ENCODE peak calls at places on chromosomes 11 and 22, in ten cellular contexts. One of them, this sample, is unnamed. For H3K4me1, the result is how much of the 10 kb centered on the place peaks cover.

GRCh38 chr22:46068908-46069481 is 81.3 kb upstream of the PPARA start:
- DNase-seq in HCT116: no peak
- DNase-seq in GM23338: no peak
- DNase-seq in left ventricle myocardium inferior: peak
- DNase-seq in naive thymus-derived CD4-positive, alpha-beta T cell: no peak
- DNase-seq in cardiac muscle cell: no peak
- DNase-seq in breast epithelium: peak
- DNase-seq in A549: no peak
- DNase-seq in psoas muscle: peak
- DNase-seq in left lung: peak
- DNase-seq in this sample: peak

GRCh38 chr11:48216510-48216909 is at the start of gene OR4B1:
- DNase-seq in HCT116: no peak
- DNase-seq in GM23338: no peak
- DNase-seq in left ventricle myocardium inferior: no peak
- DNase-seq in naive thymus-derived CD4-positive, alpha-beta T cell: no peak
- DNase-seq in cardiac muscle cell: no peak
- DNase-seq in breast epithelium: no peak
- DNase-seq in A549: no peak
- DNase-seq in psoas muscle: no peak
- DNase-seq in left lung: no peak
- DNase-seq in this sample: no peak

GRCh38 chr11:68352591-68352990 is 40.2 kb downstream of the LRP5 start:
- DNase-seq in HCT116: no peak
- DNase-seq in GM23338: no peak
- DNase-seq in left ventricle myocardium inferior: no peak
- DNase-seq in naive thymus-derived CD4-positive, alpha-beta T cell: no peak
- DNase-seq in cardiac muscle cell: no peak
- DNase-seq in breast epithelium: no peak
- DNase-seq in A549: no peak
- DNase-seq in psoas muscle: no peak
- DNase-seq in left lung: no peak
- DNase-seq in this sample: no peak

GRCh38 chr11:30109774-30110173 is 92.9 kb upstream of the KCNA4 start:
- DNase-seq in HCT116: no peak
- DNase-seq in GM23338: no peak
- DNase-seq in left ventricle myocardium inferior: no peak
- DNase-seq in naive thymus-derived CD4-positive, alpha-beta T cell: no peak
- DNase-seq in cardiac muscle cell: no peak
- DNase-seq in breast epithelium: no peak
- DNase-seq in A549: no peak
- DNase-seq in psoas muscle: no peak
- DNase-seq in left lung: no peak
- DNase-seq in this sample: no peak

GRCh38 chr22:50282361-50283144 is 12.4 kb upstream of the MAPK11 start:
- DNase-seq in HCT116: peak
- DNase-seq in GM23338: no peak
- DNase-seq in left ventricle myocardium inferior: no peak
- DNase-seq in naive thymus-derived CD4-positive, alpha-beta T cell: no peak
- DNase-seq in cardiac muscle cell: no peak
- DNase-seq in breast epithelium: peak
- DNase-seq in A549: peak
- DNase-seq in psoas muscle: no peak
- DNase-seq in left lung: peak
- DNase-seq in this sample: peak

GRCh38 chr22:26894362-26894761 is 237.0 kb downstream of the MIAT start:
- DNase-seq in HCT116: no peak
- DNase-seq in GM23338: no peak
- DNase-seq in left ventricle myocardium inferior: no peak
- DNase-seq in naive thymus-derived CD4-positive, alpha-beta T cell: no peak
- DNase-seq in cardiac muscle cell: no peak
- DNase-seq in breast epithelium: no peak
- DNase-seq in A549: no peak
- DNase-seq in psoas muscle: no peak
- DNase-seq in left lung: no peak
- DNase-seq in this sample: peak

GRCh38 chr22:36009085-36009484 is 19.5 kb downstream of the RBFOX2 start:
- DNase-seq in HCT116: no peak
- DNase-seq in GM23338: no peak
- DNase-seq in left ventricle myocardium inferior: no peak
- DNase-seq in naive thymus-derived CD4-positive, alpha-beta T cell: no peak
- DNase-seq in cardiac muscle cell: no peak
- DNase-seq in breast epithelium: no peak
- DNase-seq in A549: no peak
- DNase-seq in psoas muscle: no peak
- DNase-seq in left lung: no peak
- DNase-seq in this sample: no peak

GRCh38 chr22:19289475-19290161 is 1.9 kb downstream of the CLTCL1 start:
- DNase-seq in HCT116: no peak
- DNase-seq in GM23338: no peak
- DNase-seq in left ventricle myocardium inferior: no peak
- DNase-seq in naive thymus-derived CD4-positive, alpha-beta T cell: no peak
- DNase-seq in cardiac muscle cell: no peak
- DNase-seq in breast epithelium: no peak
- DNase-seq in A549: no peak
- DNase-seq in psoas muscle: no peak
- DNase-seq in left lung: no peak
- DNase-seq in this sample: peak

GRCh38 chr22:47041201-47042115 is 279.0 kb downstream of the TBC1D22A start:
- DNase-seq in HCT116: no peak
- DNase-seq in GM23338: no peak
- DNase-seq in left ventricle myocardium inferior: no peak
- DNase-seq in naive thymus-derived CD4-positive, alpha-beta T cell: no peak
- DNase-seq in cardiac muscle cell: no peak
- DNase-seq in breast epithelium: no peak
- DNase-seq in A549: no peak
- DNase-seq in psoas muscle: peak
- DNase-seq in left lung: no peak
- DNase-seq in this sample: no peak

DNA sequence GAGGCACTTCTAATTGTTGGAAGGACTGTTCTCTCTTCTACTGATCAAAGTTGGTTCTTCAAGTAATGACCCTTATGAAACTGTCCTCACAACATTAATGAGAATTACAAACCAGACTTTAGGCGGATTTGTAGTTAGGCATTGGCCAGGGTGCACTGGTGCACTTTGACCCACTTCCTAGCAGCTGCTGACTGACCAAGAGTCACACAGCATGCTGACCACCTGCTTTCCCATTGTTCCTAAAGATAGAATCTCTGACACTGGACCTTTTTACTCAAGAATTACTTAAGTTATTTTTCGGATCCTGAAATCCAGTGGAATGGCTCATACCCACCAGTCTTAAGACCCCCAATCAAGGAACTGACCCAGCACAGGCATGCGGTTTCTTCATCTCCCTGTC is 264.0 kb downstream of the ST3GAL4 start:
- DNase-seq in HCT116: no peak
- DNase-seq in GM23338: no peak
- DNase-seq in left ventricle myocardium inferior: no peak
- DNase-seq in naive thymus-derived CD4-positive, alpha-beta T cell: no peak
- DNase-seq in cardiac muscle cell: no peak
- DNase-seq in breast epithelium: no peak
- DNase-seq in A549: no peak
- DNase-seq in psoas muscle: no peak
- DNase-seq in left lung: no peak
- DNase-seq in this sample: no peak
- H3K4me1 ChIP-seq in HCT116: under half
- H3K4me1 ChIP-seq in GM23338: under half
- H3K4me1 ChIP-seq in left ventricle myocardium inferior: under half
- H3K4me1 ChIP-seq in naive thymus-derived CD4-positive, alpha-beta T cell: under half
- H3K4me1 ChIP-seq in cardiac muscle cell: under half
- H3K4me1 ChIP-seq in breast epithelium: under half
- H3K4me1 ChIP-seq in A549: under half
- H3K4me1 ChIP-seq in psoas muscle: under half
- H3K4me1 ChIP-seq in left lung: under half
- H3K4me1 ChIP-seq in this sample: under half

GRCh38 chr11:89545701-89546100 is 54.5 kb upstream of the NOX4 start:
- DNase-seq in HCT116: no peak
- DNase-seq in GM23338: no peak
- DNase-seq in left ventricle myocardium inferior: no peak
- DNase-seq in naive thymus-derived CD4-positive, alpha-beta T cell: no peak
- DNase-seq in cardiac muscle cell: no peak
- DNase-seq in breast epithelium: no peak
- DNase-seq in A549: no peak
- DNase-seq in psoas muscle: no peak
- DNase-seq in left lung: no peak
- DNase-seq in this sample: no peak
- H3K27ac ChIP-seq in HCT116: no peak
- H3K27ac ChIP-seq in GM23338: no peak
- H3K27ac ChIP-seq in left ventricle myocardium inferior: no peak
- H3K27ac ChIP-seq in naive thymus-derived CD4-positive, alpha-beta T cell: no peak
- H3K27ac ChIP-seq in cardiac muscle cell: no peak
- H3K27ac ChIP-seq in breast epithelium: no peak
- H3K27ac ChIP-seq in A549: no peak
- H3K27ac ChIP-seq in psoas muscle: no peak
- H3K27ac ChIP-seq in left lung: no peak
- H3K27ac ChIP-seq in this sample: no peak

GRCh38 chr11:12835286-12835685 is 161.1 kb downstream of the TEAD1 start:
- DNase-seq in HCT116: no peak
- DNase-seq in GM23338: no peak
- DNase-seq in left ventricle myocardium inferior: no peak
- DNase-seq in naive thymus-derived CD4-positive, alpha-beta T cell: no peak
- DNase-seq in cardiac muscle cell: no peak
- DNase-seq in breast epithelium: no peak
- DNase-seq in A549: no peak
- DNase-seq in psoas muscle: no peak
- DNase-seq in left lung: no peak
- DNase-seq in this sample: no peak
- H3K4me1 ChIP-seq in HCT116: under half
- H3K4me1 ChIP-seq in GM23338: under half
- H3K4me1 ChIP-seq in left ventricle myocardium inferior: under half
- H3K4me1 ChIP-seq in naive thymus-derived CD4-positive, alpha-beta T cell: under half
- H3K4me1 ChIP-seq in cardiac muscle cell: under half
- H3K4me1 ChIP-seq in breast epithelium: under half
- H3K4me1 ChIP-seq in A549: half or more
- H3K4me1 ChIP-seq in psoas muscle: under half
- H3K4me1 ChIP-seq in left lung: under half
- H3K4me1 ChIP-seq in this sample: under half

DNA sequence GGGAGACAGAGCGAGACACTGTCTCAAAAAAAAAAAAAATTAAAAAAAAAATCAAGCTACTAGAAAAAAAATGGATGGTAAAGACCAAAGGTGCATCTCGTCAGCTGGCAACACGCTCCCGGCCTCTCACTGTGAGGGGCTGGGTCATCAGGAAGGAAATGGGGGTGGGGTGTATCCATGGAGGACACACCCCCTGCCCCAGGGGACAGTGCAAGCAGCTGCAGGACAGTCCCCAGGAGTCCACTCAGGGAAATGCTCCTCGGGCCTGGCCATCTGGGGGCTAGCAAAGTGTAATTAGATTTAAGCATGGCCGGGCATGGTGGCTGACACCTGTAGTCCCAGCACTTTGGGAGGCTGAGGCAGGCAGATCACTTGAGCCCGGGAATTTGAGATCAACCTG is 23.1 kb downstream of the TTLL1 start:
- DNase-seq in HCT116: no peak
- DNase-seq in GM23338: peak
- DNase-seq in left ventricle myocardium inferior: peak
- DNase-seq in naive thymus-derived CD4-positive, alpha-beta T cell: no peak
- DNase-seq in cardiac muscle cell: no peak
- DNase-seq in breast epithelium: no peak
- DNase-seq in A549: no peak
- DNase-seq in psoas muscle: no peak
- DNase-seq in left lung: no peak
- DNase-seq in this sample: no peak
- H3K27ac ChIP-seq in HCT116: no peak
- H3K27ac ChIP-seq in GM23338: no peak
- H3K27ac ChIP-seq in left ventricle myocardium inferior: no peak
- H3K27ac ChIP-seq in naive thymus-derived CD4-positive, alpha-beta T cell: no peak
- H3K27ac ChIP-seq in cardiac muscle cell: no peak
- H3K27ac ChIP-seq in breast epithelium: no peak
- H3K27ac ChIP-seq in A549: no peak
- H3K27ac ChIP-seq in psoas muscle: no peak
- H3K27ac ChIP-seq in left lung: no peak
- H3K27ac ChIP-seq in this sample: peak

GRCh38 chr11:58578635-58579191 is at the start of gene ZFP91:
- DNase-seq in HCT116: peak
- DNase-seq in GM23338: peak
- DNase-seq in left ventricle myocardium inferior: peak
- DNase-seq in naive thymus-derived CD4-positive, alpha-beta T cell: peak
- DNase-seq in cardiac muscle cell: peak
- DNase-seq in breast epithelium: peak
- DNase-seq in A549: peak
- DNase-seq in psoas muscle: peak
- DNase-seq in left lung: peak
- DNase-seq in this sample: peak

GRCh38 chr11:58579192-58580129 is 598 bp downstream of the ZFP91 start:
- DNase-seq in HCT116: peak
- DNase-seq in GM23338: peak
- DNase-seq in left ventricle myocardium inferior: peak
- DNase-seq in naive thymus-derived CD4-positive, alpha-beta T cell: peak
- DNase-seq in cardiac muscle cell: peak
- DNase-seq in breast epithelium: peak
- DNase-seq in A549: peak
- DNase-seq in psoas muscle: peak
- DNase-seq in left lung: peak
- DNase-seq in this sample: peak

GRCh38 chr11:58576792-58577440 is 1.3 kb upstream of the LPXN start:
- DNase-seq in HCT116: no peak
- DNase-seq in GM23338: no peak
- DNase-seq in left ventricle myocardium inferior: no peak
- DNase-seq in naive thymus-derived CD4-positive, alpha-beta T cell: no peak
- DNase-seq in cardiac muscle cell: no peak
- DNase-seq in breast epithelium: no peak
- DNase-seq in A549: no peak
- DNase-seq in psoas muscle: no peak
- DNase-seq in left lung: no peak
- DNase-seq in this sample: no peak

GRCh38 chr11:58577441-58578135 is 1.3 kb upstream of the ZFP91 start:
- DNase-seq in HCT116: no peak
- DNase-seq in GM23338: no peak
- DNase-seq in left ventricle myocardium inferior: peak
- DNase-seq in naive thymus-derived CD4-positive, alpha-beta T cell: peak
- DNase-seq in cardiac muscle cell: peak
- DNase-seq in breast epithelium: no peak
- DNase-seq in A549: no peak
- DNase-seq in psoas muscle: peak
- DNase-seq in left lung: peak
- DNase-seq in this sample: peak

DNA sequence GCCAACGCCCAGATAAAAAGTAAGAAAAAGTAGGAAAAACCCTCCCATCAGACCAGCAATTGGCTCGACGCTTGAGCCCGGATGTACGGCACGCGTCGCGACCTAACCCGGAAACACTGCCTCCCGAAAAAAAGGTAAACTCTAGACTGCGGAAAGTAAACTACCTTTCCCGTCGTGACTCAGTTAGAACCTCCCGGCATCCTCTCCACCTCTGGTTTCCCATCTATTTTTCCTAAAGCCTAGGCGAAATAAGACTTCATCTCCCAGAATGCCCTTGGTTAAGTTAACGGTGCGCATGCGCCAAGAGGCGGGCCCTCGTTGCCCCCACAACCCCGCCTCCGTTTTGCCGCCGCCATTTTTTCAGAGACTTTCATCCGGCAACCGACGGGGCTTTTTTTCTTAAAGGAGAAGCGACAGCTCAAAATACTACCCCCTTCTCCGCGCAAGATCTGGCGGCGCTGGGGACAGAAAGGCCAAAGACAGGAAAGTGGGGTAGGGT is 678 bp upstream of the ZFP91 start:
- DNase-seq in HCT116: peak
- DNase-seq in GM23338: peak
- DNase-seq in left ventricle myocardium inferior: peak
- DNase-seq in naive thymus-derived CD4-positive, alpha-beta T cell: peak
- DNase-seq in cardiac muscle cell: peak
- DNase-seq in breast epithelium: peak
- DNase-seq in A549: peak
- DNase-seq in psoas muscle: peak
- DNase-seq in left lung: peak
- DNase-seq in this sample: peak
- H3K4me1 ChIP-seq in HCT116: under half
- H3K4me1 ChIP-seq in GM23338: under half
- H3K4me1 ChIP-seq in left ventricle myocardium inferior: half or more
- H3K4me1 ChIP-seq in naive thymus-derived CD4-positive, alpha-beta T cell: under half
- H3K4me1 ChIP-seq in cardiac muscle cell: under half
- H3K4me1 ChIP-seq in breast epithelium: under half
- H3K4me1 ChIP-seq in A549: half or more
- H3K4me1 ChIP-seq in psoas muscle: half or more
- H3K4me1 ChIP-seq in left lung: under half
- H3K4me1 ChIP-seq in this sample: under half